ENCODE peak calls at places on chromosomes 4 and X, in nine cellular contexts. V is tibial nerve, S is breast epithelium, K is endothelial cell of umbilical vein, T is dorsolateral prefrontal cortex, B is tibial artery, R is fibroblast of lung, G is AG04450, H is coronary artery. X is an unnamed sample.

GRCh38 chr4:98688416-98689290 is 30.2 kb upstream of the TSPAN5 start:
- DNase-seq in S (no peak), B (no peak), V (no peak), K (peak; percentile 90), T (no peak), G (peak; percentile 43), H (no peak), R (peak; percentile 61), X (peak; percentile 27)

GRCh38 chr4:164876680-164877324 is at the start of gene APELA:
- DNase-seq in H (no peak), B (no peak), G (no peak), V (no peak), R (no peak), K (no peak), T (no peak), S (no peak), X (no peak)

GRCh38 chr4:75144475-75144874 is 211.6 kb downstream of the PARM1 start:
- DNase-seq in G (no peak), H (no peak), K (no peak), R (no peak), B (no peak), V (no peak), T (no peak), S (no peak), X (no peak)

GRCh38 chr4:71113294-71113693 is 119.8 kb downstream of the DCK start:
- DNase-seq in G (no peak), K (no peak), R (no peak), S (no peak), H (no peak), B (no peak), V (no peak), T (no peak), X (no peak)

GRCh38 chr4:47530801-47531200 is 45.7 kb downstream of the ATP10D start:
- DNase-seq in T (no peak), R (no peak), B (no peak), H (no peak), G (no peak), S (no peak), K (peak; percentile 18), V (no peak), X (no peak)

GRCh38 chrX:153226344-153227190 is 47.5 kb downstream of the MAGEA1 start:
- DNase-seq in K (no peak), R (peak; percentile 76), V (peak; percentile 29), B (peak; percentile 19), G (no peak), H (no peak), T (no peak), S (no peak), X (peak; percentile 43)

GRCh38 chr4:161704653-161705052 is 459.1 kb downstream of the FSTL5 start:
- DNase-seq in H (no peak), R (no peak), V (no peak), G (no peak), T (no peak), S (no peak), B (no peak), K (no peak), X (no peak)

GRCh38 chrX:153984351-153985178 is 12.0 kb downstream of the TMEM187 start:
- DNase-seq in K (no peak), H (no peak), V (no peak), R (no peak), B (no peak), G (no peak), T (no peak), S (no peak), X (no peak)

GRCh38 chr4:173365359-173365996 is 5.3 kb upstream of the SAP30 start:
- DNase-seq in B (no peak), K (no peak), G (no peak), R (no peak), V (no peak), H (no peak), S (no peak), T (no peak), X (no peak)

GRCh38 chr4:130812117-130812765 is 1716.3 kb downstream of the C4orf33 start:
- DNase-seq in T (no peak), R (peak; percentile 0), G (no peak), S (no peak), K (no peak), B (no peak), H (no peak), V (no peak), X (no peak)

GRCh38 chr4:130808492-130808891 is 1712.5 kb downstream of the C4orf33 start:
- DNase-seq in R (peak; percentile 31), S (no peak), K (peak; percentile 41), T (no peak), H (no peak), B (no peak), V (no peak), G (no peak), X (peak; percentile 5)
- TF ChIP-seq CTCF in R (peak; percentile 32), S (no peak), K (peak; percentile 40), T (peak; percentile 40), H (no peak), B (no peak), V (peak; percentile 31), G (peak; percentile 18), X (peak; percentile 25)

GRCh38 chr4:142402925-142403324 is 443.2 kb downstream of the INPP4B start:
- DNase-seq in H (no peak), R (peak; percentile 53), B (no peak), K (peak; percentile 41), G (no peak), V (peak; percentile 14), T (no peak), S (no peak), X (peak; percentile 64)

GRCh38 chr4:142406051-142406549 is 440.0 kb downstream of the INPP4B start:
- DNase-seq in V (no peak), B (no peak), R (peak; percentile 18), G (no peak), H (no peak), T (no peak), K (no peak), S (no peak), X (peak; percentile 51)

GRCh38 chr4:142402156-142402555 is 443.9 kb downstream of the INPP4B start:
- DNase-seq in B (no peak), V (no peak), R (peak; percentile 39), H (no peak), G (no peak), S (no peak), K (no peak), T (no peak), X (peak; percentile 38)

GRCh38 chr4:142405021-142405991 is 440.8 kb downstream of the INPP4B start:
- DNase-seq in R (peak; percentile 80), G (no peak), K (peak; percentile 75), H (peak; percentile 77), S (peak; percentile 35), B (peak; percentile 43), T (peak; percentile 20), V (peak; percentile 14), X (peak; percentile 83)

DNA sequence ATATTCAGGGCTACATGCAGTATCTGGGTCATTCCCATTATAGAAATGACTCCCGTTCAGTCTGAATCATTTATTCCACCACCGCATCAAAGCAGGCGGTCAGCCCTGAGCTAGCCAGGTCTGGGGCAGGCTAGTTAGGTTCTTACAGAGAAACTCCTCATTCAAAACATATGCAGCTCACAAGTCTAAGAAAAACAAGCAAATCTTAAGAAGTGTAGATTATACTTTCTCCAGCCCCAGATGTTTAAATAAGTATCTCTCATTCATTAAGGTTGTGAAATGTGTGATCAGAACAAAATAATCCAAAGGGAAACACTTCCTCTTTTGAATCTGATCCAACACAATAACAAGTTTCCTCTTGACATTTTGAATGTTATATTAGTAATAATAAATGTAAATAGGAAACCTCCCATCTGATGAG is 441.9 kb downstream of the INPP4B start:
- DNase-seq in G (no peak), H (no peak), S (no peak), K (peak; percentile 90), T (no peak), B (no peak), V (no peak), R (peak; percentile 62), X (peak; percentile 71)
- H3K4me3 ChIP-seq in G (peak overlapping the region; percentile 66), H (peak overlapping the region; percentile 74), S (peak overlapping the region; percentile 65), K (no peak overlapping the region), T (peak overlapping the region; percentile 39), B (no peak overlapping the region), V (peak overlapping the region; percentile 58), R (peak overlapping the region; percentile 37), X (peak overlapping the region; percentile 73)

GRCh38 chr4:8283161-8283560 is 13.6 kb downstream of the HTRA3 start:
- DNase-seq in S (no peak), G (no peak), V (no peak), R (no peak), K (no peak), B (no peak), H (no peak), T (no peak), X (no peak)

GRCh38 chr4:8282742-8283141 is 13.2 kb downstream of the HTRA3 start:
- DNase-seq in B (no peak), S (no peak), H (no peak), G (no peak), T (no peak), R (no peak), K (no peak), V (no peak), X (no peak)

GRCh38 chr4:8284391-8284790 is 14.8 kb downstream of the HTRA3 start:
- DNase-seq in R (no peak), B (no peak), T (no peak), V (no peak), K (no peak), G (no peak), S (no peak), H (no peak), X (no peak)

GRCh38 chr4:8282134-8282641 is 12.6 kb downstream of the HTRA3 start:
- DNase-seq in H (no peak), S (no peak), R (no peak), V (no peak), K (no peak), B (no peak), G (no peak), T (no peak), X (no peak)

GRCh38 chr4:8283631-8284121 is 14.1 kb downstream of the HTRA3 start:
- DNase-seq in K (no peak), H (no peak), B (no peak), T (no peak), G (no peak), S (no peak), R (no peak), V (no peak), X (no peak)
- TF ChIP-seq CTCF in K (no peak), H (no peak), B (no peak), T (no peak), G (no peak), S (no peak), R (no peak), V (no peak), X (no peak)

DNA sequence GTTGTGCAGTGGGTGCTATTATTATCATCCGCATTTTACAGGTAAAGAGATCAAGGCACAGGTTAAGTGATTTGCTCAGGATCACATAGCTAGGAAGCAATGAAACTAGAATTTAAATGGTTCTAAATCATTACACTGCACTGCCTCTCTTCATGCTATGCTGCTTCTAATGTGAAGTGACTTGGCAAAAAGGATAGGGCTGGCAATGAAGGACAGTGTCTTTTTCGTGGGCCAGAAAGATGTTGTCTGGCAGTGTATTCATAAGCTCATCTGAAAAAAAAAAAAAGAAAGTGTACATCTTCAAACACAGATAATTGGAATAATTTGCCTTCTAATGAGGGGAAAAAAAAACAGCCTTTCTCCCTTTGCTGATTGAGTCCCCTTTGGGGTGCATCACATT is 132.2 kb upstream of the FUNDC1 start:
- DNase-seq in K (no peak), G (no peak), V (no peak), B (no peak), T (no peak), S (no peak), H (no peak), R (no peak), X (no peak)
- H3K4me3 ChIP-seq in K (no peak overlapping the region), G (no peak overlapping the region), V (no peak overlapping the region), B (no peak overlapping the region), T (no peak overlapping the region), S (no peak overlapping the region), H (no peak overlapping the region), R (no peak overlapping the region), X (no peak overlapping the region)

GRCh38 chr4:55849724-55850123 is 3.7 kb upstream of the EXOC1 start:
- DNase-seq in S (no peak), R (no peak), K (no peak), H (no peak), T (no peak), V (no peak), B (no peak), G (no peak), X (no peak)
- TF ChIP-seq CTCF in S (no peak), R (no peak), K (no peak), H (no peak), T (no peak), V (no peak), B (no peak), G (no peak), X (no peak)

X was measured in fibroblast of the aortic adventitia.